ENCODE peak calls at places on chromosomes 1 and 21, in eight cellular contexts. W, O, J, N, Z, A, G and C are unnamed samples.

GRCh38 chr21:36700295-36700960 is 1.5 kb downstream of the SIM2 start:
- DNase-seq in W (no peak), O (peak; percentile 3), J (no peak), N (peak; percentile 45), Z (no peak), A (no peak), G (no peak), C (no peak)

GRCh38 chr1:202343652-202344349 is 2.1 kb upstream of the UBE2T start:
- DNase-seq in W (no peak), O (no peak), J (no peak), N (no peak), Z (peak; percentile 59), A (no peak), G (no peak), C (no peak)

GRCh38 chr1:37945743-37946702 is 830 bp downstream of the INPP5B start:
- DNase-seq in W (peak; percentile 47), O (no peak), J (no peak), N (no peak), Z (peak; percentile 98), A (peak; percentile 56), G (no peak), C (no peak)

GRCh38 chr21:46409641-46410406 is 48.9 kb upstream of the DIP2A start:
- DNase-seq in W (no peak), O (no peak), J (no peak), N (no peak), Z (no peak), A (no peak), G (no peak), C (no peak)

GRCh38 chr1:243312962-243313634 is 57.3 kb downstream of the SDCCAG8 start:
- DNase-seq in W (no peak), O (no peak), J (no peak), N (peak; percentile 16), Z (no peak), A (no peak), G (no peak), C (no peak)

GRCh38 chr1:42399315-42400100 is 18.9 kb downstream of the RIMKLA start:
- DNase-seq in W (no peak), O (no peak), J (no peak), N (no peak), Z (no peak), A (no peak), G (no peak), C (no peak)

GRCh38 chr1:183934284-183934683 is 103.2 kb downstream of the COLGALT2 start:
- DNase-seq in W (no peak), O (no peak), J (no peak), N (no peak), Z (no peak), A (no peak), G (no peak), C (no peak)

GRCh38 chr1:26191739-26192138 is 1.3 kb downstream of the CATSPER4 start:
- DNase-seq in W (no peak), O (no peak), J (no peak), N (peak; percentile 69), Z (no peak), A (no peak), G (no peak), C (peak; percentile 38)

GRCh38 chr1:36203027-36203553 is 21.2 kb upstream of the THRAP3 start:
- DNase-seq in W (no peak), O (no peak), J (no peak), N (no peak), Z (no peak), A (no peak), G (no peak), C (no peak)

GRCh38 chr1:239696317-239696716 is 309.9 kb downstream of the CHRM3 start:
- DNase-seq in W (no peak), O (no peak), J (no peak), N (no peak), Z (no peak), A (no peak), G (no peak), C (no peak)

GRCh38 chr1:73637275-73637674 is 560.7 kb downstream of the LRRIQ3 start:
- DNase-seq in W (no peak), O (no peak), J (no peak), N (no peak), Z (peak; percentile 0), A (no peak), G (no peak), C (no peak)

GRCh38 chr1:14522331-14523241 is 75.9 kb upstream of the KAZN start:
- DNase-seq in W (peak; percentile 21), O (no peak), J (peak; percentile 18), N (peak; percentile 71), Z (peak; percentile 89), A (no peak), G (no peak), C (peak; percentile 2)
- TF ChIP-seq CTCF in W (no peak), O (no peak), J (no peak), N (no peak), Z (no peak), A (no peak), G (no peak), C (no peak)

DNA sequence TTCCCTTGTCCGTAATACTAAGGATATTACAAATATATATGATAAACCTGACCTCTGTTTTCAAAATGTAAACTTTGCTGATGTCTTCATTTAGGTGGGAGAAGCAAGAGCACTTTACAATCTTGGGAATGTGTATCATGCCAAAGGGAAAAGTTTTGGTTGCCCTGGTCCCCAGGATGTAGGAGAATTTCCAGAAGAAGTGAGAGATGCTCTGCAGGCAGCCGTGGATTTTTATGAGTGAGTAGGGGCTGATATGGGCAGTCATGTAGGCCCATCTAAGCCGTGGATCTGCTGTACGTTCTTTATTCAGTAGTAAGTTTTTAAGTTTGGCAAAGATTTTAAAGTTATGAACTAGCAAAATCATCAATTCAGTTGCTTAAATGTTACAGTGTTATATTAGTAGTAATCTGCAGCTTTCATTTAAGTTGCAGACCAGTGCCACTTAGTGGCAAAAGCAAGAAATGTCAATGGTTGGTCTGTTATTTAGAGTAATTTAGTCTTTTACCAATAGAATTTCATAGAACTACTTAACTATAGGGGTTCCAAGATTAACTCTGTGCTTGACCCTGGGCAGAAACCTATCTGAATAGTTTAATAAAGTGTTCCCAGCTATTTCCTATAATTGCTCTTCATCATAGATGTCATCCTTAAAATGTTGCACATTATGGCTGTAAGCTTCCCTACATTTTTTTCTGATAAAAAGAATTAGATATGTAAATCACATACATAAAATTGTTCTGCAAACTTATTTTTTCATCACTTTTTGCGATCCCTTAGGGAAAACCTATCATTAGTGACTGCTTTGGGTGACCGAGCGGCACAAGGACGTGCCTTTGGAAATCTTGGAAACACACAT is 21.3 kb downstream of the GPSM2 start:
- DNase-seq in W (peak; percentile 16), O (no peak), J (no peak), N (peak; percentile 52), Z (peak; percentile 86), A (no peak), G (no peak), C (peak; percentile 42)
- TF ChIP-seq CTCF in W (peak; percentile 67), O (peak; percentile 88), J (peak; percentile 15), N (peak; percentile 71), Z (peak; percentile 69), A (no peak), G (peak; percentile 81), C (peak; percentile 59)

GRCh38 chr1:151716405-151716762 is 219 bp downstream of the CELF3 start:
- DNase-seq in W (no peak), O (no peak), J (no peak), N (no peak), Z (no peak), A (no peak), G (no peak), C (no peak)

GRCh38 chr1:151714820-151715725 is 1.5 kb downstream of the CELF3 start:
- DNase-seq in W (no peak), O (no peak), J (peak; percentile 40), N (no peak), Z (no peak), A (no peak), G (no peak), C (no peak)

GRCh38 chr1:151713874-151714273 is 2.7 kb downstream of the CELF3 start:
- DNase-seq in W (no peak), O (no peak), J (no peak), N (no peak), Z (no peak), A (no peak), G (no peak), C (no peak)

GRCh38 chr1:151716771-151717631 is at the start of gene CELF3:
- DNase-seq in W (no peak), O (peak; percentile 46), J (peak; percentile 64), N (peak; percentile 61), Z (peak; percentile 15), A (no peak), G (peak; percentile 37), C (peak; percentile 24)

GRCh38 chr1:151715726-151716404 is 738 bp downstream of the CELF3 start:
- DNase-seq in W (no peak), O (peak; percentile 45), J (peak; percentile 67), N (no peak), Z (no peak), A (no peak), G (no peak), C (peak; percentile 26)
- TF ChIP-seq CTCF in W (no peak), O (peak; percentile 55), J (peak; percentile 51), N (no peak), Z (no peak), A (no peak), G (peak; percentile 52), C (peak; percentile 25)

GRCh38 chr1:53328490-53329182 is 766 bp upstream of the LRP8 start:
- DNase-seq in W (peak; percentile 16), O (no peak), J (peak; percentile 60), N (no peak), Z (no peak), A (no peak), G (no peak), C (peak; percentile 33)
- TF ChIP-seq CTCF in W (no peak), O (peak; percentile 56), J (peak; percentile 20), N (peak; percentile 39), Z (no peak), A (no peak), G (peak; percentile 49), C (no peak)

DNA sequence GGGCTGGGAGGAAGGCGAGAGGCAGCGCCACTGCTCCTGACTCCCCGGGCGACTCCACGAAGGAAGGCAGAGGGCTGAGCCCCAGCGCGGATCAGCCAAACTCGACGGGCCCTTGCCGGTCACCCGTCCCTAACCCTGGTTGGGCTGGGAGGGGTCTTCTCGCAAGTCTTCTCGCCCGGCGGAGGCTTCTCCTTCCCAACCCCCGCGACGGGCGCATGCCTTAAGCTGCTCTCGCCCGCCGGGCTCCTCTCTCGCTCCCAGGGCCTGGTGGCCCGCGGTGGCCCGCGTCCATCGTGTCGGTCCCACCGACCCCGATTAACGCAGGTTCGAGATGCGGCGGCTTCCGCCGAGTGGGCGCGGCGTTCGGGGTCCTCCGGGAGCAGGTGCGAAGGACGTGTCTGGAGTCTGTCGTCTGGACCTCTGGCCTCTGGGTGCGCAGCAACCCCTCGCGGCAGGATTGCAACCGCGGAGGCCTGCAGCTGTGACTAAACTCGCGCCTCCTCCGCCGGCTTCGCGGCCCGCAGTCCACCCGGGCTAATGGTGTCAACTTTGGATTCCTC is 29.0 kb upstream of the PPM1J start:
- DNase-seq in W (peak; percentile 13), O (no peak), J (peak; percentile 69), N (no peak), Z (peak; percentile 58), A (no peak), G (no peak), C (peak; percentile 7)
- TF ChIP-seq CTCF in W (peak; percentile 30), O (no peak), J (no peak), N (no peak), Z (peak; percentile 55), A (no peak), G (peak; percentile 52), C (no peak)

DNA sequence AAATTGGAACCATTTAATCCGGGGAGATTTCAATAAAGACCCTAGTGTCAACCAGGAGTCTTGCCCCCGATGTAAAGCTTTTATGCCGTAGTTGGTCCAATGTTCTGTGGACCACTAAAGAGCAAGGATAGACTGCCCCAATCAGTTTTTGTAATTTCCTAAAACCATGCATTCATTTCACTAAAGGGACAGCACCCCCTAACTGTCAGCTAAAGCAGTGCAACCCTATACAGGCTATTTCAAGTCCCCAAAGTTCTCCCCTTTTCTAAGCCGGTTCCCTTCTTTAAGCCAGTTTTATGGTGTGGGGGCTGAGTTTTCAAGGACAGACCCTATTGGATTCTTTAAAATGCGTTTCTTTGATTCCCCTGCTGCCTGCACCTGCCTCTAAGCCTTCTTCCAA is 12.7 kb upstream of the PDPN start:
- DNase-seq in W (no peak), O (no peak), J (no peak), N (no peak), Z (no peak), A (no peak), G (no peak), C (peak; percentile 6)
- TF ChIP-seq CTCF in W (peak; percentile 24), O (peak; percentile 50), J (peak; percentile 56), N (peak; percentile 51), Z (peak; percentile 39), A (no peak), G (peak; percentile 25), C (peak; percentile 59)